ENCODE peak calls at places on chromosome 10, in six cellular contexts. H is WERI-Rb-1, Z is upper lobe of left lung, F is AG04449, C is omental fat pad, U is WTC11. G is an unnamed sample.

GRCh38 chr10:47311193-47311899 is 10.9 kb upstream of the GDF2 start:
- DNase-seq in H (no peak), F (no peak), C (no peak), U (no peak), Z (no peak), G (no peak)

GRCh38 chr10:6409982-6410694 is 169.9 kb downstream of the PRKCQ start:
- DNase-seq in F (no peak), H (no peak), Z (peak), U (no peak), C (no peak), G (peak)

GRCh38 chr10:84296071-84296981 is 32.1 kb upstream of the CCSER2 start:
- DNase-seq in F (peak), Z (no peak), C (no peak), H (no peak), U (peak), G (peak)

GRCh38 chr10:30353851-30354250 is 4.8 kb upstream of the MTPAP start:
- DNase-seq in Z (no peak), C (no peak), U (no peak), H (no peak), F (peak), G (no peak)

GRCh38 chr10:18455086-18455884 is 196.1 kb downstream of the NSUN6 start:
- DNase-seq in Z (no peak), F (no peak), U (no peak), C (no peak), H (no peak), G (no peak)

GRCh38 chr10:71600856-71601255 is 118.7 kb downstream of the C10orf105 start:
- DNase-seq in F (no peak), Z (peak), H (no peak), C (no peak), U (no peak), G (no peak)

GRCh38 chr10:78578929-78579328 is 489.8 kb upstream of the ZMIZ1 start:
- DNase-seq in U (no peak), F (no peak), H (no peak), Z (peak), C (no peak), G (no peak)

GRCh38 chr10:113961261-113961938 is 82.3 kb upstream of the ADRB1 start:
- DNase-seq in Z (no peak), U (no peak), C (no peak), F (no peak), H (no peak), G (no peak)

DNA sequence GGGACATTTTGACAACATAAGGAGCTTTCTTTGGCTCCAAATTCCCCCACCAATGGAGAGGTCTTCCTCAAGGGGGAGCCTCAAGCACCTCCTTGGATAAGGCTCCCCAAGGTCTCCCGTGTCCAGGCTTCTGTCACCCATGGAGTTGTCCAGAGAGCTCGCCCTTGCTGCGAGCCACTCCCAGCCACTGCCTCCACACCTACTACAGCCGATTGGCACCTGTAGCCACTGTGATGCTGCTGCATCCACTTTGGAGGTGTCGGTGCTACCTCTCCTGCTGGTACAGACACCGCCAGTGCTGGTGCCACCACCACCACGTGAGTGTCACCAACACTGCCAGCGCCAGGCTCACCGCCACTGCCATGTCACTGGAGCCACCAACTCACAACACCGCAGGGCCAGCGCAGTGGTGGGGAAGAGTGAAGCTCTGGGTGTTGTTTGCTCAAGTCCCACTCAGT is 22.1 kb upstream of the ENO4 start:
- DNase-seq in U (no peak), F (no peak), H (no peak), C (no peak), Z (no peak), G (no peak)
- TF ChIP-seq CTCF in U (no peak), F (no peak), H (peak), C (no peak), Z (no peak), G (no peak)

DNA sequence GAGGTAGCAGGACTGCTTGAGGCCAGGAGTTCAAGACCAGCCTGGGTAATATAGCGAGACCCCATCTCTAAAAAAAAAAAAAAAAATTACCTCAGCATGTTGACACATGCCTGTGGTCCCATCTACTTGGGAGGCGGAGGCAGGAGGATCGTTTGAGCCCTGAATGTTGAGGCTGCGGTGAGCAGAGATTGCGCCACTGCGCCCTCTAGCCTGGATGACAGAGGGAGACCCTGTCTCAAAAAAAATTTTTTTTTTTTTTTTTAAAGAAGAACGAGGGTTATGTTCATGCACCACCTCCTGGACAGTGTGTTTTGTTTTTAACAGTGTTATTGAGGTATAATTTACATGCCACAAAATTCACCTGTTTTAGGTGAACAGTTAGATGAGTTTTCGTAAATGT is 51.1 kb upstream of the SEPHS1 start:
- DNase-seq in Z (no peak), H (no peak), U (no peak), C (no peak), F (no peak), G (no peak)
- TF ChIP-seq CTCF in Z (no peak), H (no peak), U (no peak), C (no peak), F (no peak), G (no peak)

GRCh38 chr10:89425000-89425399 is 10.6 kb downstream of the IFIT5 start:
- DNase-seq in F (no peak), U (no peak), Z (no peak), H (no peak), C (no peak), G (no peak)

GRCh38 chr10:89421018-89421476 is 6.7 kb downstream of the IFIT5 start:
- DNase-seq in F (no peak), C (no peak), H (no peak), Z (peak), U (no peak), G (no peak)

GRCh38 chr10:89428873-89429272 is 14.5 kb downstream of the IFIT5 start:
- DNase-seq in H (no peak), U (no peak), F (no peak), Z (no peak), C (no peak), G (no peak)

GRCh38 chr10:89427629-89428028 is 13.3 kb downstream of the IFIT5 start:
- DNase-seq in Z (no peak), F (no peak), U (no peak), C (no peak), H (no peak), G (no peak)

DNA sequence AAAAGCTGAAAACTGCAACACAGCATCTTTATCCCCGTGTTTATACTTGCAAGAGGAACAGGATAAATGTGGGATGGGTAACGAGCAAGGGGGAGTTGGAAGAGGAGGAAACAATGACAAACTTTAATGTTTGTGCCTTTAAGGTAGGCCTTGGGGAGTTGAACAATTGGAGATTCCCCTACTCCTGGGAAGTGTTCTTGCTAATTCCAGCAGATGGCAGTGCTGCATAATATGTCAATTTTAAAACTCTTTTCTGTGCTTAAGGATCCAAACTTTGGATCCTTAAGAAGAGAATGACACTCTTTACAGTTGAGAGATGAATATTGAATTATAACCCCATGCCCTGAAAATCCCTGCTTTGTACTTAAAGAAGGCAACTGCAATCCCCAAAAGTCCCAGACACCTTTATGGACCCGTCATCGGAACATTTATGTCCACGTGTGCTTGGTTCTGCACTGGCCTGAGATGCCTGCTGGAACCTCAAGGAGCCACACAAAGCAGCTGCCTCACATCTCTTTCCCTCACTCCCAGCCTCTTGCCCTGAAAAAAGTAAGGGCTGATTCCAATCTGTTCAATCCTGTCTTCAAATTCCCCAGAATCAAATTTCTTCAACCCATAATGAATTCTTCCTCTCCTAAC is 12.0 kb downstream of the IFIT5 start:
- DNase-seq in H (no peak), U (no peak), C (no peak), F (no peak), Z (no peak), G (peak)
- TF ChIP-seq CTCF in H (peak), U (peak), C (no peak), F (peak), Z (peak), G (peak)

GRCh38 chr10:35237766-35238512 is 98.4 kb upstream of the CCNY start:
- DNase-seq in U (no peak), F (no peak), C (no peak), H (no peak), Z (no peak), G (no peak)
- TF ChIP-seq CTCF in U (no peak), F (no peak), C (no peak), H (no peak), Z (no peak), G (no peak)

DNA sequence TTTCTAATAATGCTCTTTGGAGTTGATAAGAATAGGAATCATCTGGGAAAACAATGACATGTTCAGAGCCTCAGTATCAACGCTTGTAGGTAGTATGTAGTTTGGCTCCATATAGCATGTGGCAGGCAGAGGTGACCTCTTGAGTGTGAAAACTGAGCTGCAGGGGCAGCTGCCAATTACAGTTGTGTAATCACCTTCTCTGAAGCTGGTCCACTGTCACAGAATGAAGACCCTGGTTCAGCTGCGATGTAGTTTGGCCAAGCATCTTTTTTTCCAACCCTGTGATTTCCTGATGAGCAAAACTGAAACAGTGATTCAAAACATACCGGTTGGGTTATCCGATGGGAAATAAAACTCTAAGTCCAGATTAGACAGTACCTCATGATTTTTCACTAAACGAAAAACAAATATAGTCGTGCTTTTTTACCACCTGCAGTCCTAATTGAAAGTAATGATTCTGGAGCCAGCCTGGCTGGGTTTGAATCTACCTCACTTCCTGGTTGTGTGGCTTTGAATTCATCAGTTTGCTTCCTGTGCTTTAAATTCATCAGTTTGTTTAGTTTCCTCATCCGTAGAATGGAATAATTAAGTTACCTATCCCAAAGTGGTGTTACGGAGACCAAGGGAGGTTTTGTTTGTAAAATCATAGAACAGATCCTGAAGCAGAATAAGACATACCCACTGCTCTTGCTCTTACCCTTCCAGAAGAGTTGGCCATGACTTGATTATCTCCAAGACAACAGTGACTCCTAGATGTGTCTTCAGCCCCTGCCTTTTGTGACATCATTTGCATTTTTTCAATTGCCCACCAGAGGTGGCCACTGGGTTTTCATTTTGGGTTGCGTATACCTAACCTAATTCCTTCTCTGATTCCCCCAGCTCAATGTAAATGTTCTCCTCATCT is 87.4 kb downstream of the CELF2 start:
- DNase-seq in U (no peak), Z (no peak), C (no peak), H (no peak), F (no peak), G (no peak)
- TF ChIP-seq CTCF in U (no peak), Z (no peak), C (no peak), H (no peak), F (no peak), G (no peak)

DNA sequence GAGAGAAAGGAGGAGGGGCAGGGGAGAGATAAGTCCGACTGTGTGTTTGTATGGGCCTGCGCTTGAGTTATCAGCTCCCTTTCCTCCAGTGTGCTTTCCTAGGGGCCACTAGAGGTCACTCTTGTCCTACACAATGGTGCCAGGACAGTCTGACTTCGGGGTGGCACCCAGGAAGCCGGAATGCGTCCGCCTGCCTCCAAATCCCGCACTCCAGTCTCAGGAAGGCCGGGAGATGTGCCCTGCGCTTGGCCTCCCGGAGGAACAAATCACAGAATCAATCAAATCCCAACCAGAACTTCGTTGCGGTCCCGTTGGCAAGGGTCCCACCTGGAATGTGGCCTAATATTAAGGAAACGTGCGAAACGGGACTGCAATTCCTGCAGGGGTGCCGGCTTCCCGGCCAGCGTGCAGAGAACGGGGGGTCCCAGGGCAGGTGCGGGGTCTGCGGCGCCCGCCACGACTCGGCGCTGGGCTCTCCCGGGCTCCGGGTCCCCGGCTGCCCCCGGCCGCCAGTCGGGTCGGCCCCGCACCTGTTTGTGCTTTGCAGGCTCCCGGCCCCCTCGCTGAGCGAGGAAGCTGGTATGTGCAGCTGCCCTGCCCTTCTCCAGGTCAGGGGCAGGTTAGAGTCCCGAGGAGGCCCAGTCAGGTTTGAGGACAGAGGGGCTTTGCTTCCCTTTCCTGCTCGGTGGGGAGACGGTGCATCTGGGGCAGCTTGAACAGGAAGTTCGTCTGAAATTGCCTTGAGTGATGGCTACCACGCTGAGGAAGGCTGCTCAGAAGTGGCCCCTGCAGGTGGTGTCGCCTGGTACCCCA is 21.0 kb upstream of the HPS1 start:
- DNase-seq in C (no peak), H (peak), U (peak), F (no peak), Z (peak), G (peak)
- TF ChIP-seq CTCF in C (no peak), H (peak), U (peak), F (peak), Z (peak), G (peak)

DNA sequence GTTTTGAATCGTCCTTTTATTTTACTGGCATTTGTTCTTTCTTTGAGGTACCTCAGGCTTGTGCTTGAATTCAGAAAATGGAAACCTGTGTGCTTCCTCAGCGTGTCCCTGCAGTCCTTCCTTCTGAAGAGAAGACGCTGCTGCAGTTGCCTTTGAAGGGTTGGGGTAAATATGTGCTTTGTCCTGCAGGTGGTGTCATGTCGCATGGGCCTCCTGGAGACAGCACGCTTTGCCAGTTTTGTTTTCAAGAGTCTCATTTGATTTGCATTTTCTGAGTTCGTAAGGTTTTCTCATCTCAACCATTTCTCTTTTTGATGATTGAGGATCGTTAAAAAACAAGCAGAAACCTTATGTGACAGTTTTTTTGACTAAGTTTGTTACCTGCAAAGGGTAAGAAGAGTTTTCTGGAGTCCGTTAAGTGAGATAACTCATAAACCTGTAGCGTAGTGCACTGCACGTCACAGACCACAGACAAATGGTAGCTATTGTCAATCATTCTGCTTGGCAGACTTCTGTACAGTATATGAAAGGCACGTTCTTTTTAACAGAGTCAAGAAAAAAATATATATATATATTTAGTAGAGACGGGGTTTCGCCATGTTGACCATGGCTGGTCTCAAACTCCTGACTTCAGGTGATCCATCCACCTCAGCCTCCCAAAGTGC is 57.0 kb downstream of the CDC123 start:
- DNase-seq in Z (no peak), C (no peak), F (no peak), U (peak), H (peak), G (peak)
- TF ChIP-seq CTCF in Z (no peak), C (no peak), F (peak), U (no peak), H (peak), G (peak)

G was measured in endothelial cell.